ENCODE peak calls at places on chromosomes 7 and 10, in six cellular contexts. W is Peyer's patch, U is heart left ventricle, O is transverse colon, L is uterus, S is suprapubic skin. P is an unnamed sample.
A peak's percentile ranks its signal among the peaks of the same experiment; 100 is the strongest.

GRCh38 chr10:89144836-89145235 is 62.3 kb downstream of the CH25H start:
- DNase-seq in W (no peak), U (no peak), O (no peak), L (no peak), S (no peak), P (no peak)

GRCh38 chr7:115630049-115630448 is 400.5 kb downstream of the TFEC start:
- DNase-seq in W (no peak), U (no peak), O (no peak), L (no peak), S (no peak), P (no peak)

GRCh38 chr10:71548494-71548846 is 151.8 kb downstream of the CDH23 start:
- DNase-seq in W (no peak), U (no peak), O (no peak), L (no peak), S (no peak), P (peak; percentile 78)

GRCh38 chr10:526651-527312 is 162.7 kb downstream of the DIP2C start:
- DNase-seq in W (no peak), U (no peak), O (no peak), L (no peak), S (no peak), P (peak; percentile 32)

GRCh38 chr10:114491419-114491818 is 87.1 kb upstream of the AFAP1L2 start:
- DNase-seq in W (no peak), U (no peak), O (no peak), L (peak; percentile 60), S (peak; percentile 80), P (no peak)

GRCh38 chr7:1027285-1028043 is 16.9 kb upstream of the GPR146 start:
- DNase-seq in W (peak; percentile 26), U (no peak), O (no peak), L (no peak), S (no peak), P (peak; percentile 54)

GRCh38 chr10:5467634-5468255 is 31.6 kb downstream of the CALML5 start:
- DNase-seq in W (no peak), U (no peak), O (no peak), L (no peak), S (no peak), P (no peak)

GRCh38 chr7:12583181-12583580 is 12.7 kb downstream of the SCIN start:
- DNase-seq in W (no peak), U (no peak), O (no peak), L (no peak), S (no peak), P (no peak)

GRCh38 chr10:13991353-13991752 is 339.4 kb downstream of the FRMD4A start:
- DNase-seq in W (no peak), U (no peak), O (no peak), L (no peak), S (no peak), P (no peak)

GRCh38 chr10:4057725-4058513 is 272.9 kb upstream of the KLF6 start:
- DNase-seq in W (no peak), U (no peak), O (no peak), L (no peak), S (no peak), P (no peak)

GRCh38 chr10:97169911-97170693 is 15.7 kb downstream of the SLIT1 start:
- DNase-seq in W (no peak), U (peak; percentile 72), O (peak; percentile 81), L (no peak), S (no peak), P (no peak)

GRCh38 chr10:3689871-3690510 is 95.0 kb downstream of the KLF6 start:
- DNase-seq in W (no peak), U (no peak), O (no peak), L (no peak), S (no peak), P (no peak)

GRCh38 chr7:148142660-148143248 is 447.8 kb upstream of the C7orf33 start:
- DNase-seq in W (no peak), U (no peak), O (peak; percentile 9), L (no peak), S (no peak), P (peak; percentile 62)

GRCh38 chr10:130215076-130215917 is 79.1 kb downstream of the GLRX3 start:
- DNase-seq in W (no peak), U (peak; percentile 59), O (no peak), L (no peak), S (peak; percentile 19), P (no peak)

GRCh38 chr7:41536116-41536515 is 166.8 kb downstream of the INHBA start:
- DNase-seq in W (no peak), U (no peak), O (no peak), L (no peak), S (no peak), P (no peak)

GRCh38 chr7:100430450-100431285 is 1.0 kb downstream of the MEPCE start:
- DNase-seq in W (no peak), U (no peak), O (peak; percentile 29), L (no peak), S (peak; percentile 88), P (no peak)

GRCh38 chr7:122864016-122864415 is 22.2 kb downstream of the CADPS2 start:
- DNase-seq in W (no peak), U (no peak), O (no peak), L (no peak), S (no peak), P (no peak)

GRCh38 chr7:121428857-121429489 is 32.9 kb upstream of the FAM3C start:
- DNase-seq in W (no peak), U (no peak), O (no peak), L (no peak), S (no peak), P (no peak)

GRCh38 chr10:132450466-132450824 is 53.4 kb downstream of the PWWP2B start:
- DNase-seq in W (no peak), U (peak; percentile 57), O (peak; percentile 10), L (no peak), S (no peak), P (no peak)

GRCh38 chr10:132450825-132451505 is 54.0 kb downstream of the PWWP2B start:
- DNase-seq in W (no peak), U (peak; percentile 57), O (peak; percentile 14), L (no peak), S (peak; percentile 69), P (peak; percentile 30)

GRCh38 chr10:132452651-132453469 is 55.9 kb downstream of the PWWP2B start:
- DNase-seq in W (peak; percentile 92), U (peak; percentile 92), O (peak; percentile 95), L (peak; percentile 82), S (peak; percentile 90), P (peak; percentile 79)

GRCh38 chr10:132452216-132452650 is 55.2 kb downstream of the PWWP2B start:
- DNase-seq in W (peak; percentile 39), U (peak; percentile 65), O (peak; percentile 30), L (no peak), S (peak; percentile 64), P (peak; percentile 54)

DNA sequence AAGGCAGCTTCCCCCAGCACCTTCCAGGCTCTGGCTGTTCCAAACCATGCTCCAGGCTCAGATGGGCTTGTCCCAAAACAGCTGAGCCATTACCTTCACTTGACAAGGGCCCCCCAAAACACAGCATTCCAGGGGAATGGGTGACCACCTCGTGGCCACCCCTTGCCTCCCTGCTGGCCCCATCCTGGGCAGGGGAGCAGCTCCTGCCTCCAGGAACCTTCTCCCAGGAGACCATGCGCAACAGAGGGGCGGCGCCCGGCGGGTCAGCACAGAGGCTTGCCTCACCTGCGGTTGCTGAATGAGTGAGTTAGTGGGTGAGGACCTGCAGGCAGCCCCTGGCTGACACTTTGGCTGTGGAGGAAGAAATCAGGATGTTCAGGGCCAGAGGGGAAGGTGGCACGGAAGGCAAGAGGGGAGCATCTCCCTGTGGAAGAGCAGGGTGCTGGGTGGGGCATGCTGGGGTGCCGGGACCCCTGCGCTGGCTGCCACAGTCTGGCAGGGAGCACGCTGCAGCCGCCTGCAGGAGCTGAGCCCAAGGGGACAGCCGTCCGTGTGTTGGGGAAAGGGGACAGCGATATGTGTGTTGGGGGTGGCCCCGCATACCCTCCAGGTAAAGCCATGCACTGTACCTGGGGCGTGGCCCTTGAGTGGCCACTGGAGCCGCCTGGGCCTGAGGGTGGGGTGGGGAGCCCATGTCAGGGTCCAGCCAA is 54.7 kb downstream of the PWWP2B start:
- DNase-seq in W (no peak), U (peak; percentile 58), O (peak; percentile 60), L (no peak), S (peak; percentile 68), P (peak; percentile 78)
- H3K4me3 ChIP-seq in W (no peak overlapping the region), U (no peak overlapping the region), O (no peak overlapping the region), L (no peak overlapping the region), S (no peak overlapping the region), P (no peak overlapping the region)

GRCh38 chr10:100830728-100831110 is 82.0 kb upstream of the SLF2 start:
- DNase-seq in W (no peak), U (no peak), O (no peak), L (no peak), S (no peak), P (no peak)
- TF ChIP-seq POLR2A in W (no peak), U (no peak), O (no peak), L (no peak), S (no peak), P (no peak)

DNA sequence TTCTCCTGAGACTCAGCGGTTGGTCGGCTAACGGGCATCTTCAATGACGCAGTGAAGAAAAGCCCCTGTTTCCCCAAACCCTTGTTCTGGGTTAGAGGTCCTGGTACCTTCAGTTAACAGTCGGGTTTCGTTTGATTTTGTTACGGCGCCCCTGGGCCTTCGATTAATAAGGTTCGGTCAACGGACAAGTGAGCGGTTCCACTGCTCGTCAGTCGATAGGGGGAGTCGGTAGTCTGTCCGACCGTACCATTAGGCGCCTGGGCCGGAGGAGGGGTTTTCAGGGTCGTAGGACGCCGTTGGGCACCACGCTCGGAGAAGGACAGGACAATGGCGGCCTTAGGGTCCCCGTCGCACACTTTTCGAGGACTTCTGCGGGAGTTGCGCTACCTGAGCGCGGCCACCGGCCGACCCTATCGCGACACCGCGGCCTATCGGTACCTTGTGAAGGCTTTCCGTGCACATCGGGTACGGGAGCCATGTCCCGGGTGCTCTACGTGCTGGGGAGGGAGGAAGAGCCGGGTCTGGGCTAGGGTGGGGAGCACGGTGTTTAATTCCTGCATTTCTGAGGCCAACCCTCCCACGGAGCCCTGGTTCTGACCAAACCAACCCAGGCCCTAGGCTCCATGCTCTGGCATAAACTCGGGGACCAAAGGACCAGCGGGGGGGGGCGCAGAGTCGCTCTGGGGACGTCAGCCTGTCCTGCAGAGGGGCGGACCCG is at the start of gene FMC1:
- DNase-seq in W (peak; percentile 92), U (peak; percentile 94), O (peak; percentile 94), L (peak; percentile 95), S (peak; percentile 96), P (peak; percentile 98)
- TF ChIP-seq CTCF in W (peak; percentile 58), U (peak; percentile 42), O (peak; percentile 73), L (peak; percentile 17), S (peak; percentile 49), P (peak; percentile 23)

GRCh38 chr7:99325597-99326407 is at the start of gene ARPC1A:
- DNase-seq in W (peak; percentile 78), U (peak; percentile 96), O (peak; percentile 94), L (peak; percentile 86), S (peak; percentile 93), P (peak; percentile 96)

GRCh38 chr7:99320371-99320770 is 5.3 kb upstream of the ARPC1A start:
- DNase-seq in W (no peak), U (no peak), O (no peak), L (no peak), S (no peak), P (no peak)

GRCh38 chr7:99324966-99325596 is 617 bp upstream of the ARPC1A start:
- DNase-seq in W (no peak), U (no peak), O (no peak), L (no peak), S (no peak), P (no peak)

GRCh38 chr7:99326408-99326782 is 697 bp downstream of the ARPC1A start:
- DNase-seq in W (no peak), U (no peak), O (no peak), L (no peak), S (no peak), P (no peak)

GRCh38 chr7:99324559-99324958 is 1.1 kb upstream of the ARPC1A start:
- DNase-seq in W (no peak), U (no peak), O (no peak), L (no peak), S (no peak), P (no peak)
- H3K4me3 ChIP-seq in W (no peak overlapping the region), U (peak overlapping the region; percentile 80), O (no peak overlapping the region), L (no peak overlapping the region), S (peak overlapping the region; percentile 98), P (peak overlapping the region; percentile 98)